ENCODE peak calls at places on chromosomes 16 and 17, in six cellular contexts. Y, B, L, U, S and A are unnamed samples.

GRCh38 chr17:11644265-11645212 is 46.3 kb downstream of the DNAH9 start:
- DNase-seq in Y (peak), B (peak), L (peak), U (peak), S (peak), A (peak)

GRCh38 chr17:42698736-42699414 is 16.5 kb downstream of the CNTNAP1 start:
- DNase-seq in Y (no peak), B (no peak), L (peak), U (peak), S (no peak), A (no peak)

GRCh38 chr16:88499314-88499713 is 46.2 kb downstream of the ZFPM1 start:
- DNase-seq in Y (no peak), B (no peak), L (no peak), U (no peak), S (no peak), A (no peak)

GRCh38 chr16:89187337-89188063 is 12.8 kb downstream of the SLC22A31 start:
- DNase-seq in Y (no peak), B (peak), L (no peak), U (peak), S (no peak), A (no peak)

GRCh38 chr17:16419929-16420271 is 4.5 kb downstream of the TRPV2 start:
- DNase-seq in Y (no peak), B (peak), L (no peak), U (no peak), S (no peak), A (no peak)

GRCh38 chr17:67050476-67051154 is 6.3 kb downstream of the CACNG1 start:
- DNase-seq in Y (no peak), B (no peak), L (no peak), U (no peak), S (no peak), A (no peak)

GRCh38 chr16:84608281-84608680 is 9.6 kb downstream of the COTL1 start:
- DNase-seq in Y (no peak), B (no peak), L (no peak), U (no peak), S (no peak), A (no peak)

GRCh38 chr17:47621293-47622178 is 28.2 kb upstream of the KPNB1 start:
- DNase-seq in Y (no peak), B (no peak), L (peak), U (peak), S (peak), A (no peak)

GRCh38 chr17:66364508-66365203 is 62.2 kb downstream of the PRKCA start:
- DNase-seq in Y (no peak), B (no peak), L (no peak), U (no peak), S (no peak), A (no peak)

GRCh38 chr17:38705803-38706624 is 941 bp downstream of the MLLT6 start:
- DNase-seq in Y (peak), B (peak), L (peak), U (peak), S (no peak), A (no peak)

GRCh38 chr16:86773339-86773715 is 195.0 kb downstream of the FOXL1 start:
- DNase-seq in Y (no peak), B (no peak), L (no peak), U (peak), S (no peak), A (no peak)

GRCh38 chr16:89199241-89200123 is 855 bp downstream of the SLC22A31 start:
- DNase-seq in Y (no peak), B (no peak), L (no peak), U (no peak), S (no peak), A (no peak)

GRCh38 chr17:76476736-76477135 is 9.3 kb downstream of the AANAT start:
- DNase-seq in Y (no peak), B (no peak), L (no peak), U (no peak), S (no peak), A (no peak)

GRCh38 chr17:45270828-45271418 is 9.0 kb upstream of the SPATA32 start:
- DNase-seq in Y (no peak), B (peak), L (no peak), U (no peak), S (peak), A (no peak)

GRCh38 chr17:27518750-27519521 is 62.7 kb downstream of the KSR1 start:
- DNase-seq in Y (no peak), B (no peak), L (no peak), U (no peak), S (no peak), A (no peak)

GRCh38 chr16:457732-458400 is 32.4 kb downstream of the RAB11FIP3 start:
- DNase-seq in Y (no peak), B (no peak), L (peak), U (no peak), S (no peak), A (no peak)

GRCh38 chr16:87851601-87852000 is 17.7 kb downstream of the SLC7A5 start:
- DNase-seq in Y (no peak), B (no peak), L (no peak), U (no peak), S (no peak), A (no peak)

GRCh38 chr17:70157151-70157550 is 12.2 kb upstream of the KCNJ2 start:
- DNase-seq in Y (no peak), B (no peak), L (no peak), U (no peak), S (no peak), A (no peak)

GRCh38 chr17:40560592-40561293 is 4.5 kb downstream of the CCR7 start:
- DNase-seq in Y (no peak), B (peak), L (no peak), U (no peak), S (peak), A (no peak)

GRCh38 chr16:81581107-81581506 is 136.5 kb downstream of the CMIP start:
- DNase-seq in Y (no peak), B (no peak), L (no peak), U (no peak), S (no peak), A (no peak)

GRCh38 chr17:50203589-50204345 is 2.3 kb upstream of the COL1A1 start:
- DNase-seq in Y (no peak), B (no peak), L (no peak), U (no peak), S (no peak), A (no peak)

GRCh38 chr17:77372444-77373297 is 231.9 kb downstream of the SEC14L1 start:
- DNase-seq in Y (no peak), B (peak), L (peak), U (peak), S (peak), A (no peak)

GRCh38 chr17:76914937-76915336 is 46.7 kb downstream of the MGAT5B start:
- DNase-seq in Y (no peak), B (no peak), L (no peak), U (no peak), S (no peak), A (no peak)

GRCh38 chr17:81961554-81962498 is 839 bp upstream of the NOTUM start:
- DNase-seq in Y (no peak), B (no peak), L (no peak), U (no peak), S (no peak), A (no peak)

GRCh38 chr17:76506408-76507328 is 5.4 kb upstream of the RHBDF2 start:
- DNase-seq in Y (peak), B (peak), L (peak), U (peak), S (peak), A (peak)

GRCh38 chr16:79800016-79800608 is 199.6 kb upstream of the MAF start:
- DNase-seq in Y (no peak), B (no peak), L (no peak), U (no peak), S (no peak), A (no peak)